ENCODE peak calls at places on chromosomes 7 and 10, in ten cellular contexts. One of them, this sample, is unnamed.

GRCh38 chr7:37360469-37360868 is 88.2 kb downstream of the ELMO1 start:
- DNase-seq in HepG2: no peak
- DNase-seq in GM12878: no peak
- DNase-seq in sigmoid colon: no peak
- DNase-seq in esophagus muscularis mucosa: no peak
- DNase-seq in stomach: no peak
- DNase-seq in H1: no peak
- DNase-seq in transverse colon: no peak
- DNase-seq in upper lobe of left lung: no peak
- DNase-seq in K562: no peak
- DNase-seq in this sample: no peak

GRCh38 chr10:64601298-64601697 is 1080.1 kb downstream of the REEP3 start:
- DNase-seq in sigmoid colon: no peak
- DNase-seq in GM12878: no peak
- DNase-seq in HepG2: no peak
- DNase-seq in stomach: no peak
- DNase-seq in esophagus muscularis mucosa: no peak
- DNase-seq in H1: no peak
- DNase-seq in upper lobe of left lung: no peak
- DNase-seq in K562: no peak
- DNase-seq in transverse colon: no peak
- DNase-seq in this sample: no peak

GRCh38 chr10:34916368-34916767 is 101.3 kb upstream of the PARD3 start:
- DNase-seq in esophagus muscularis mucosa: no peak
- DNase-seq in HepG2: no peak
- DNase-seq in upper lobe of left lung: no peak
- DNase-seq in stomach: no peak
- DNase-seq in H1: no peak
- DNase-seq in sigmoid colon: no peak
- DNase-seq in K562: no peak
- DNase-seq in GM12878: no peak
- DNase-seq in transverse colon: no peak
- DNase-seq in this sample: no peak

GRCh38 chr10:49610015-49610734 is at the start of gene SLC18A3:
- DNase-seq in sigmoid colon: peak
- DNase-seq in esophagus muscularis mucosa: no peak
- DNase-seq in transverse colon: no peak
- DNase-seq in K562: no peak
- DNase-seq in H1: no peak
- DNase-seq in upper lobe of left lung: no peak
- DNase-seq in stomach: no peak
- DNase-seq in HepG2: no peak
- DNase-seq in GM12878: no peak
- DNase-seq in this sample: peak

GRCh38 chr7:77752016-77752415 is 46.2 kb downstream of the TMEM60 start:
- DNase-seq in K562: no peak
- DNase-seq in H1: no peak
- DNase-seq in HepG2: no peak
- DNase-seq in sigmoid colon: no peak
- DNase-seq in stomach: no peak
- DNase-seq in upper lobe of left lung: no peak
- DNase-seq in GM12878: no peak
- DNase-seq in esophagus muscularis mucosa: no peak
- DNase-seq in transverse colon: no peak
- DNase-seq in this sample: no peak

GRCh38 chr10:66637273-66638036 is 288.4 kb upstream of the LRRTM3 start:
- DNase-seq in HepG2: no peak
- DNase-seq in stomach: no peak
- DNase-seq in GM12878: no peak
- DNase-seq in H1: no peak
- DNase-seq in upper lobe of left lung: no peak
- DNase-seq in sigmoid colon: no peak
- DNase-seq in K562: no peak
- DNase-seq in esophagus muscularis mucosa: no peak
- DNase-seq in transverse colon: no peak
- DNase-seq in this sample: no peak

GRCh38 chr10:110525349-110526260 is 27.9 kb downstream of the DUSP5 start:
- DNase-seq in upper lobe of left lung: no peak
- DNase-seq in H1: no peak
- DNase-seq in transverse colon: no peak
- DNase-seq in HepG2: no peak
- DNase-seq in sigmoid colon: peak
- DNase-seq in GM12878: no peak
- DNase-seq in stomach: no peak
- DNase-seq in esophagus muscularis mucosa: no peak
- DNase-seq in K562: no peak
- DNase-seq in this sample: no peak

GRCh38 chr7:55641811-55642210 is 69.5 kb upstream of the VOPP1 start:
- DNase-seq in K562: no peak
- DNase-seq in HepG2: no peak
- DNase-seq in transverse colon: no peak
- DNase-seq in esophagus muscularis mucosa: no peak
- DNase-seq in sigmoid colon: no peak
- DNase-seq in upper lobe of left lung: no peak
- DNase-seq in H1: no peak
- DNase-seq in stomach: no peak
- DNase-seq in GM12878: peak
- DNase-seq in this sample: no peak

GRCh38 chr10:29950391-29950790 is 109.0 kb downstream of the JCAD start:
- DNase-seq in transverse colon: no peak
- DNase-seq in H1: no peak
- DNase-seq in esophagus muscularis mucosa: no peak
- DNase-seq in sigmoid colon: no peak
- DNase-seq in GM12878: no peak
- DNase-seq in upper lobe of left lung: no peak
- DNase-seq in stomach: no peak
- DNase-seq in K562: no peak
- DNase-seq in HepG2: no peak
- DNase-seq in this sample: no peak

GRCh38 chr10:61463035-61463909 is 10.1 kb upstream of the TMEM26 start:
- DNase-seq in H1: no peak
- DNase-seq in HepG2: no peak
- DNase-seq in esophagus muscularis mucosa: no peak
- DNase-seq in upper lobe of left lung: no peak
- DNase-seq in GM12878: no peak
- DNase-seq in sigmoid colon: no peak
- DNase-seq in transverse colon: no peak
- DNase-seq in stomach: no peak
- DNase-seq in K562: no peak
- DNase-seq in this sample: no peak

GRCh38 chr7:26653430-26653911 is 210.9 kb downstream of the SKAP2 start:
- DNase-seq in HepG2: no peak
- DNase-seq in GM12878: no peak
- DNase-seq in transverse colon: peak
- DNase-seq in sigmoid colon: no peak
- DNase-seq in K562: no peak
- DNase-seq in upper lobe of left lung: no peak
- DNase-seq in esophagus muscularis mucosa: no peak
- DNase-seq in stomach: no peak
- DNase-seq in H1: no peak
- DNase-seq in this sample: no peak

GRCh38 chr10:89342219-89342966 is 14.6 kb downstream of the IFIT3 start:
- DNase-seq in K562: no peak
- DNase-seq in transverse colon: no peak
- DNase-seq in sigmoid colon: peak
- DNase-seq in upper lobe of left lung: no peak
- DNase-seq in HepG2: no peak
- DNase-seq in esophagus muscularis mucosa: no peak
- DNase-seq in GM12878: no peak
- DNase-seq in H1: no peak
- DNase-seq in stomach: no peak
- DNase-seq in this sample: peak
- TF ChIP-seq POLR2AphosphoS5 in K562: no peak
- TF ChIP-seq POLR2AphosphoS5 in transverse colon: no peak
- TF ChIP-seq POLR2AphosphoS5 in sigmoid colon: no peak
- TF ChIP-seq POLR2AphosphoS5 in upper lobe of left lung: no peak
- TF ChIP-seq POLR2AphosphoS5 in HepG2: no peak
- TF ChIP-seq POLR2AphosphoS5 in esophagus muscularis mucosa: no peak
- TF ChIP-seq POLR2AphosphoS5 in GM12878: peak
- TF ChIP-seq POLR2AphosphoS5 in H1: no peak
- TF ChIP-seq POLR2AphosphoS5 in stomach: no peak
- TF ChIP-seq POLR2AphosphoS5 in this sample: no peak

DNA sequence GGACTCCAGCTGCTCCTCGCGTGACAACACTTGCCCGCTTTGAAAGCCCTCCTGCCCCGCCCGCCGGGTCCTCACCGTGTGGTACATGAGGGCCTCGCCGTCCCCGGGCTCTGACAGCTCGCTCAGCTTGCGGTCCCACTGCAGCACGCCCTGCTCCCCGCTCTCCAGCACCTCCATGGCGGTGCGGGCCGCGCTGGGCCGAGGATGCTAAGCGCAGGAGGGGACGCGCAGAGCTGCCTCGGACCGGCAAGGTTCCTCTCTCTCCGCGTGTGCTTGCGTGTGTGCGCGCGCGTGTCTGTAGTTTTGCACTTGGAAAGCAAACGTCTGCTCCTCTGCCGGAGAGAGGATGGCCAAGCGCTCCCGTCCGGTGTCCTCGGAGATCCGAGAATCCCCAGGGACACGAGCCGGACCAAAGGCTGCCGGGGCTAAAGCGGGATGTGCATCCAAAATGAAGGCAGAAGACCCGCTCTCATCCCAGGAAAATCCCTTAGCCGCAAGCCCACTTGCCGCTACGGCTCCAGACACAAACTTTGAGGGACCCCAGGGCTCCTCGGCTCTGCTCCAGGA is at the start of gene CREB3L2:
- DNase-seq in H1: peak
- DNase-seq in esophagus muscularis mucosa: no peak
- DNase-seq in K562: peak
- DNase-seq in transverse colon: peak
- DNase-seq in stomach: peak
- DNase-seq in HepG2: peak
- DNase-seq in GM12878: no peak
- DNase-seq in sigmoid colon: no peak
- DNase-seq in upper lobe of left lung: peak
- DNase-seq in this sample: peak
- TF ChIP-seq POLR2A in H1: no peak
- TF ChIP-seq POLR2A in esophagus muscularis mucosa: peak
- TF ChIP-seq POLR2A in K562: peak
- TF ChIP-seq POLR2A in transverse colon: peak
- TF ChIP-seq POLR2A in stomach: peak
- TF ChIP-seq POLR2A in HepG2: peak
- TF ChIP-seq POLR2A in GM12878: peak
- TF ChIP-seq POLR2A in sigmoid colon: peak
- TF ChIP-seq POLR2A in upper lobe of left lung: peak
- TF ChIP-seq POLR2A in this sample: no peak

GRCh38 chr7:6168469-6168868 is 104.0 kb downstream of the CYTH3 start:
- DNase-seq in stomach: no peak
- DNase-seq in transverse colon: no peak
- DNase-seq in esophagus muscularis mucosa: no peak
- DNase-seq in upper lobe of left lung: peak
- DNase-seq in H1: no peak
- DNase-seq in sigmoid colon: no peak
- DNase-seq in HepG2: no peak
- DNase-seq in GM12878: no peak
- DNase-seq in K562: no peak
- DNase-seq in this sample: no peak

GRCh38 chr7:6167587-6168154 is 104.8 kb downstream of the CYTH3 start:
- DNase-seq in esophagus muscularis mucosa: no peak
- DNase-seq in stomach: no peak
- DNase-seq in upper lobe of left lung: no peak
- DNase-seq in H1: no peak
- DNase-seq in transverse colon: no peak
- DNase-seq in HepG2: no peak
- DNase-seq in K562: no peak
- DNase-seq in GM12878: no peak
- DNase-seq in sigmoid colon: no peak
- DNase-seq in this sample: no peak

GRCh38 chr7:6166443-6166871 is 106.0 kb downstream of the CYTH3 start:
- DNase-seq in K562: no peak
- DNase-seq in GM12878: no peak
- DNase-seq in stomach: no peak
- DNase-seq in transverse colon: no peak
- DNase-seq in H1: no peak
- DNase-seq in sigmoid colon: no peak
- DNase-seq in HepG2: no peak
- DNase-seq in esophagus muscularis mucosa: no peak
- DNase-seq in upper lobe of left lung: no peak
- DNase-seq in this sample: no peak

GRCh38 chr7:6165521-6166325 is 106.7 kb downstream of the CYTH3 start:
- DNase-seq in GM12878: no peak
- DNase-seq in sigmoid colon: peak
- DNase-seq in stomach: no peak
- DNase-seq in K562: no peak
- DNase-seq in H1: no peak
- DNase-seq in upper lobe of left lung: no peak
- DNase-seq in HepG2: no peak
- DNase-seq in esophagus muscularis mucosa: no peak
- DNase-seq in transverse colon: no peak
- DNase-seq in this sample: no peak

DNA sequence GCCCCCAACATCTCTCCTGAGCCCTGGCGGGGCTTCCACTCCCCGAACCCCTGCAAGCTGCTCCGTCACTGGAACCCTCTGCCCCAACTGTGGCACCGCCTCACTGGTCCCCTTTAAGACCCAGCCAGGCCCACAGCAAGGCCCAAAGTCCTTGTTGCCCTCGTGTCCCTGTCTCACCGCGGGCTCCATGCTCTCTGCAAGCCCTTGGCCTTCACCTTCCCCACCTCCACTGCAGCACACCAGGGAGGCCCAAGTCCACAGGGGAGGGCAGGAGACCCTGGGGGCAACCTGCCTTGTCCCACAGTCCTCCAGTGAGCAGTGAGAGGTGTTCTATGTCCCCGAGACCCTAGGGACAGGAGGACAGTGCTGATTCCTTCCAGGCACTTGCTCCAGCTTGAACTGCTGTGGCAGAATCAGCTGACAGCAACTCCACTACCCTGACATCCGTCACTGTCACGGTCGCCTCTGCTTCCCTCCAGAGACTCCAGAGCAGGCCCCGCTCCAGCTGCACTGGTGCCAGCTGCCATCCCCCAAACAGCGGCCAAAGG is 105.3 kb downstream of the CYTH3 start:
- DNase-seq in transverse colon: no peak
- DNase-seq in upper lobe of left lung: no peak
- DNase-seq in HepG2: peak
- DNase-seq in esophagus muscularis mucosa: no peak
- DNase-seq in K562: no peak
- DNase-seq in H1: no peak
- DNase-seq in GM12878: no peak
- DNase-seq in stomach: no peak
- DNase-seq in sigmoid colon: no peak
- DNase-seq in this sample: no peak
- TF ChIP-seq EP300 in transverse colon: no peak
- TF ChIP-seq EP300 in upper lobe of left lung: no peak
- TF ChIP-seq EP300 in HepG2: no peak
- TF ChIP-seq EP300 in esophagus muscularis mucosa: no peak
- TF ChIP-seq EP300 in K562: no peak
- TF ChIP-seq EP300 in H1: no peak
- TF ChIP-seq EP300 in GM12878: no peak
- TF ChIP-seq EP300 in stomach: no peak
- TF ChIP-seq EP300 in sigmoid colon: no peak
- TF ChIP-seq EP300 in this sample: no peak

DNA sequence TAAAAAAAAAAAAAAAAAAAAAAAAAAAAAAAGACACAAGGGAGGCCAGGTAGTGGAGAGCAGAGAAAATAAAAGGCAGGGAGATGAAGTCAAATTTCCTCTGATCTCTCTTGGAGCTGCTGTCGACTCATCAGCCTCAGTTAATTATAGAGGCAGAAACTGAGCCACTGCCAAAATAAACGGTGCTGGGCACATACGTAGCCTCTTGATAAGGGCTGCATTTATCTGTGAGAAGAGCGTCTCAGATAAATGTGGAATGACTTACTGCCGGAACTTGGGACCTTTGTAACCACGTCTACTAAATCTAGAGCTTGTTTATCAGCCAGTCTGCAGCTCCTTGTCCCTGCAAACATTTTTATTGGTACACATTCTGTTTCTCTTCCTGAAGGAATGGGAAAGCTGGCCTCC is 162.3 kb downstream of the BAMBI start:
- DNase-seq in transverse colon: no peak
- DNase-seq in GM12878: no peak
- DNase-seq in HepG2: peak
- DNase-seq in stomach: peak
- DNase-seq in sigmoid colon: no peak
- DNase-seq in K562: peak
- DNase-seq in H1: no peak
- DNase-seq in upper lobe of left lung: no peak
- DNase-seq in esophagus muscularis mucosa: no peak
- DNase-seq in this sample: no peak
- TF ChIP-seq POLR2AphosphoS5 in transverse colon: no peak
- TF ChIP-seq POLR2AphosphoS5 in GM12878: no peak
- TF ChIP-seq POLR2AphosphoS5 in HepG2: no peak
- TF ChIP-seq POLR2AphosphoS5 in stomach: peak
- TF ChIP-seq POLR2AphosphoS5 in sigmoid colon: no peak
- TF ChIP-seq POLR2AphosphoS5 in K562: peak
- TF ChIP-seq POLR2AphosphoS5 in H1: no peak
- TF ChIP-seq POLR2AphosphoS5 in upper lobe of left lung: no peak
- TF ChIP-seq POLR2AphosphoS5 in esophagus muscularis mucosa: no peak
- TF ChIP-seq POLR2AphosphoS5 in this sample: no peak

This sample was measured in suprapubic skin.